ENCODE peak calls at places on chromosomes 13 and 19, in five cellular contexts. N is NCI-H1930; O is activated T-cell treated with anti-CD3 and anti-CD28 coated beads, Interleukin-2, amount 50 U/mL, for 72 hours; I is cardiac muscle cell; F is RCC 7860. G is an unnamed sample.

GRCh38 chr19:6278051-6278450 is 1.7 kb downstream of the MLLT1 start:
- DNase-seq in N (no peak), O (no peak), I (no peak), F (no peak), G (no peak)

GRCh38 chr19:14383898-14384669 is 2.8 kb downstream of the ADGRE5 start:
- DNase-seq in O (peak), I (peak), F (peak), N (no peak), G (no peak)

GRCh38 chr13:46668302-46668720 is 115.3 kb downstream of the LRCH1 start:
- DNase-seq in I (peak), O (peak), F (peak), N (no peak), G (no peak)

GRCh38 chr13:114080739-114081561 is 51.5 kb downstream of the RASA3 start:
- DNase-seq in N (no peak), F (no peak), I (no peak), O (no peak), G (no peak)

GRCh38 chr13:108947551-108948030 is 318.2 kb downstream of the MYO16 start:
- DNase-seq in F (no peak), I (peak), N (no peak), O (no peak), G (no peak)

GRCh38 chr13:34667356-34668218 is 274.5 kb upstream of the NBEA start:
- DNase-seq in I (no peak), N (no peak), F (no peak), O (no peak), G (no peak)

GRCh38 chr13:37446503-37446902 is 152.1 kb downstream of the POSTN start:
- DNase-seq in I (peak), F (peak), N (no peak), O (no peak), G (no peak)

GRCh38 chr13:36131931-36132297 is 732 bp upstream of the DCLK1 start:
- DNase-seq in N (peak), F (no peak), O (no peak), I (peak), G (no peak)

GRCh38 chr19:55032170-55032569 is 5.9 kb downstream of the GP6 start:
- DNase-seq in N (no peak), O (no peak), F (no peak), I (no peak), G (no peak)

GRCh38 chr19:47660435-47660832 is 51.5 kb downstream of the BICRA start:
- DNase-seq in F (no peak), N (no peak), O (no peak), I (no peak), G (no peak)

GRCh38 chr13:112092453-112092852 is 25.5 kb downstream of the SOX1 start:
- DNase-seq in F (no peak), I (no peak), O (no peak), N (no peak), G (no peak)

GRCh38 chr19:40565910-40566495 is 10.7 kb upstream of the SHKBP1 start:
- DNase-seq in F (no peak), N (no peak), O (no peak), I (no peak), G (no peak)

GRCh38 chr19:42634409-42635232 is 39.9 kb upstream of the CEACAM8 start:
- DNase-seq in N (peak), F (no peak), O (peak), I (peak), G (no peak)

GRCh38 chr13:41389580-41389979 is 67.8 kb upstream of the RGCC start:
- DNase-seq in N (no peak), F (no peak), O (no peak), I (no peak), G (no peak)

GRCh38 chr19:1161716-1162115 is 12.4 kb downstream of the SBNO2 start:
- DNase-seq in N (no peak), F (no peak), O (no peak), I (peak), G (no peak)

GRCh38 chr19:44607049-44607448 is 6.3 kb upstream of the IGSF23 start:
- DNase-seq in I (no peak), F (peak), O (no peak), N (no peak), G (no peak)

GRCh38 chr19:5567971-5568407 is 236 bp upstream of the TINCR start:
- DNase-seq in N (no peak), F (no peak), I (no peak), O (no peak), G (no peak)

GRCh38 chr13:53137777-53138176 is 109.2 kb downstream of the OLFM4 start:
- DNase-seq in I (peak), O (no peak), F (no peak), N (no peak), G (no peak)

GRCh38 chr19:47158879-47159509 is 28.4 kb downstream of the SAE1 start:
- DNase-seq in O (peak), F (peak), N (no peak), I (peak), G (no peak)

GRCh38 chr13:30924726-30925125 is 7.7 kb upstream of the TEX26 start:
- DNase-seq in I (no peak), O (no peak), F (no peak), N (no peak), G (no peak)

GRCh38 chr13:112120031-112120373 is 53.1 kb downstream of the SOX1 start:
- DNase-seq in F (no peak), N (no peak), O (no peak), I (no peak), G (no peak)

GRCh38 chr19:19538077-19538764 is at the start of gene CILP2:
- DNase-seq in O (peak), F (no peak), I (peak), N (peak), G (no peak)

GRCh38 chr13:25796474-25796873 is 255.3 kb downstream of the SHISA2 start:
- DNase-seq in N (no peak), I (no peak), O (no peak), F (no peak), G (no peak)

GRCh38 chr19:18073197-18073596 is 13.5 kb downstream of the IL12RB1 start:
- DNase-seq in F (no peak), I (no peak), N (no peak), O (no peak), G (no peak)

GRCh38 chr19:42366676-42367075 is 23.4 kb downstream of the CNFN start:
- DNase-seq in I (no peak), F (no peak), O (no peak), N (no peak), G (no peak)

GRCh38 chr13:39887424-39887823 is 232.0 kb downstream of the COG6 start:
- DNase-seq in O (no peak), F (no peak), N (no peak), I (no peak), G (no peak)

GRCh38 chr13:22311734-22312404 is 641.0 kb downstream of the FGF9 start:
- DNase-seq in I (no peak), N (no peak), O (no peak), F (no peak), G (no peak)

GRCh38 chr19:3006075-3006767 is 22.9 kb downstream of the TLE2 start:
- DNase-seq in I (no peak), N (no peak), O (no peak), F (no peak), G (no peak)

GRCh38 chr13:76016799-76017198 is 380.7 kb downstream of the LMO7 start:
- DNase-seq in O (no peak), N (peak), I (peak), F (peak), G (no peak)

GRCh38 chr19:53865918-53866696 is 1.6 kb upstream of the MYADM start:
- DNase-seq in F (peak), N (peak), I (peak), O (peak), G (no peak)

GRCh38 chr19:35657904-35658700 is 8.2 kb upstream of the UPK1A start:
- DNase-seq in I (no peak), O (no peak), F (no peak), N (no peak), G (no peak)

GRCh38 chr19:9622531-9622930 is 1.5 kb upstream of the ZNF561 start:
- DNase-seq in O (no peak), N (no peak), F (no peak), I (no peak), G (no peak)

GRCh38 chr13:27988520-27988919 is at the start of gene URAD:
- DNase-seq in N (no peak), I (no peak), O (no peak), F (no peak), G (no peak)

GRCh38 chr19:29663861-29664752 is 1.2 kb upstream of the PLEKHF1 start:
- DNase-seq in O (no peak), F (no peak), I (no peak), N (no peak), G (no peak)

GRCh38 chr19:54172764-54173699 is at the start of gene TMC4:
- DNase-seq in I (peak), O (no peak), F (peak), N (peak), G (peak)